ENCODE peak calls at places on chromosomes 11 and 22, in nine cellular contexts. One of them, this sample, is unnamed. For H3K9me3 and H3K36me3, the result is how much of the 10 kb centered on the place peaks cover.

GRCh38 chr11:23252426-23252825 is 392.2 kb upstream of the CCDC179 start:
- DNase-seq in adrenal gland: no peak
- DNase-seq in ovary: no peak
- DNase-seq in GM12878: no peak
- DNase-seq in endothelial cell of umbilical vein: no peak
- DNase-seq in IMR-90: no peak
- DNase-seq in spleen: no peak
- DNase-seq in suprapubic skin: no peak
- DNase-seq in Peyer's patch: no peak
- DNase-seq in this sample: no peak

GRCh38 chr11:130278745-130279144 is 36.0 kb downstream of the ZBTB44 start:
- DNase-seq in adrenal gland: no peak
- DNase-seq in ovary: no peak
- DNase-seq in GM12878: no peak
- DNase-seq in endothelial cell of umbilical vein: no peak
- DNase-seq in IMR-90: peak
- DNase-seq in spleen: no peak
- DNase-seq in suprapubic skin: no peak
- DNase-seq in Peyer's patch: no peak
- DNase-seq in this sample: no peak

GRCh38 chr22:32564170-32565001 is 89.8 kb downstream of the FBXO7 start:
- DNase-seq in adrenal gland: peak
- DNase-seq in ovary: no peak
- DNase-seq in GM12878: no peak
- DNase-seq in endothelial cell of umbilical vein: no peak
- DNase-seq in IMR-90: peak
- DNase-seq in spleen: no peak
- DNase-seq in suprapubic skin: no peak
- DNase-seq in Peyer's patch: peak
- DNase-seq in this sample: no peak

GRCh38 chr11:96082936-96083335 is 159.0 kb upstream of the MTMR2 start:
- DNase-seq in adrenal gland: no peak
- DNase-seq in ovary: no peak
- DNase-seq in GM12878: no peak
- DNase-seq in endothelial cell of umbilical vein: no peak
- DNase-seq in IMR-90: no peak
- DNase-seq in spleen: no peak
- DNase-seq in suprapubic skin: no peak
- DNase-seq in Peyer's patch: no peak
- DNase-seq in this sample: no peak

GRCh38 chr11:57709802-57710367 is 2.1 kb downstream of the MED19 start:
- DNase-seq in adrenal gland: no peak
- DNase-seq in ovary: no peak
- DNase-seq in GM12878: no peak
- DNase-seq in endothelial cell of umbilical vein: no peak
- DNase-seq in IMR-90: no peak
- DNase-seq in spleen: no peak
- DNase-seq in suprapubic skin: peak
- DNase-seq in Peyer's patch: no peak
- DNase-seq in this sample: no peak

GRCh38 chr22:45101828-45102227 is 61.9 kb upstream of the NUP50 start:
- DNase-seq in adrenal gland: peak
- DNase-seq in ovary: peak
- DNase-seq in GM12878: no peak
- DNase-seq in endothelial cell of umbilical vein: peak
- DNase-seq in IMR-90: peak
- DNase-seq in spleen: peak
- DNase-seq in suprapubic skin: no peak
- DNase-seq in Peyer's patch: peak
- DNase-seq in this sample: no peak

GRCh38 chr11:93921695-93922468 is 71.5 kb upstream of the VSTM5 start:
- DNase-seq in adrenal gland: peak
- DNase-seq in ovary: no peak
- DNase-seq in GM12878: peak
- DNase-seq in endothelial cell of umbilical vein: peak
- DNase-seq in IMR-90: peak
- DNase-seq in spleen: no peak
- DNase-seq in suprapubic skin: no peak
- DNase-seq in Peyer's patch: peak
- DNase-seq in this sample: peak

GRCh38 chr11:47215366-47215925 is 672 bp downstream of the DDB2 start:
- DNase-seq in adrenal gland: no peak
- DNase-seq in ovary: no peak
- DNase-seq in GM12878: peak
- DNase-seq in endothelial cell of umbilical vein: no peak
- DNase-seq in IMR-90: no peak
- DNase-seq in spleen: no peak
- DNase-seq in suprapubic skin: no peak
- DNase-seq in Peyer's patch: no peak
- DNase-seq in this sample: no peak

GRCh38 chr11:73308003-73308962 is at the start of gene ARHGEF17:
- DNase-seq in adrenal gland: peak
- DNase-seq in ovary: peak
- DNase-seq in GM12878: no peak
- DNase-seq in endothelial cell of umbilical vein: peak
- DNase-seq in IMR-90: peak
- DNase-seq in spleen: peak
- DNase-seq in suprapubic skin: no peak
- DNase-seq in Peyer's patch: no peak
- DNase-seq in this sample: no peak

GRCh38 chr22:43504068-43504467 is 92.3 kb downstream of the MPPED1 start:
- DNase-seq in adrenal gland: no peak
- DNase-seq in ovary: no peak
- DNase-seq in GM12878: no peak
- DNase-seq in endothelial cell of umbilical vein: no peak
- DNase-seq in IMR-90: no peak
- DNase-seq in spleen: no peak
- DNase-seq in suprapubic skin: no peak
- DNase-seq in Peyer's patch: no peak
- DNase-seq in this sample: no peak

GRCh38 chr22:43506487-43506886 is 94.7 kb downstream of the MPPED1 start:
- DNase-seq in adrenal gland: no peak
- DNase-seq in ovary: no peak
- DNase-seq in GM12878: no peak
- DNase-seq in endothelial cell of umbilical vein: no peak
- DNase-seq in IMR-90: no peak
- DNase-seq in spleen: no peak
- DNase-seq in suprapubic skin: no peak
- DNase-seq in Peyer's patch: no peak
- DNase-seq in this sample: no peak

GRCh38 chr22:43505896-43506295 is 94.1 kb downstream of the MPPED1 start:
- DNase-seq in adrenal gland: no peak
- DNase-seq in ovary: no peak
- DNase-seq in GM12878: no peak
- DNase-seq in endothelial cell of umbilical vein: no peak
- DNase-seq in IMR-90: no peak
- DNase-seq in spleen: no peak
- DNase-seq in suprapubic skin: no peak
- DNase-seq in Peyer's patch: no peak
- DNase-seq in this sample: no peak

GRCh38 chr22:43505423-43505822 is 93.6 kb downstream of the MPPED1 start:
- DNase-seq in adrenal gland: no peak
- DNase-seq in ovary: no peak
- DNase-seq in GM12878: no peak
- DNase-seq in endothelial cell of umbilical vein: no peak
- DNase-seq in IMR-90: no peak
- DNase-seq in spleen: no peak
- DNase-seq in suprapubic skin: no peak
- DNase-seq in Peyer's patch: no peak
- DNase-seq in this sample: no peak

DNA sequence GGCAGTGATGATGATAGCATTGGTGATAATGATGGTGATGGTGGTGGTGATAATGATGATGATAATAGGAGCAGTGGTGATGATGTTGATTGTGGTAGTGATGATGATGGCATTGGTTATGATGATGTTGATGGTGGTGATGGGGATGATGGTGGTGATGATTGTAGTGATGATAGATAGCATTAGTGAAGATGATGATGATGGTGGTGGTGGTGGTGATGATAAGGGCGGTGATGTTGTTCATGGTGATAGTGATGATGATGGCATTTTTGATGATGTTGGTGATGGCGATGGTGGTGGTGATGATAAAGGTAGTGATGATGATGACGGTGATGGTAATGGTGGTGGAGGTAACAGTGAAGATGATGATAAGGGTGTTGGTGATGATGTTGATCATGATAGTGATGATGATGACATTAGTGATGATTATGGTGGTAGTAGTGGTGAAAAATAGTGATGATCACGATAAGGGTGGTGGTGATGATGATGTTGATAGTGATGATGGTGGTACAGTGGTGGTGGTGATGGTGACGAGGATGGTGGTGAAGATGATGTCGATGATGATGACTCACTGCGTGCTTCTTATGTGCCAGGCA is 93.0 kb downstream of the MPPED1 start:
- DNase-seq in adrenal gland: no peak
- DNase-seq in ovary: no peak
- DNase-seq in GM12878: no peak
- DNase-seq in endothelial cell of umbilical vein: no peak
- DNase-seq in IMR-90: no peak
- DNase-seq in spleen: no peak
- DNase-seq in suprapubic skin: no peak
- DNase-seq in Peyer's patch: no peak
- DNase-seq in this sample: no peak
- H3K9me3 ChIP-seq in adrenal gland: under half
- H3K9me3 ChIP-seq in ovary: under half
- H3K9me3 ChIP-seq in GM12878: under half
- H3K9me3 ChIP-seq in endothelial cell of umbilical vein: under half
- H3K9me3 ChIP-seq in IMR-90: under half
- H3K9me3 ChIP-seq in spleen: under half
- H3K9me3 ChIP-seq in suprapubic skin: under half
- H3K9me3 ChIP-seq in Peyer's patch: under half
- H3K9me3 ChIP-seq in this sample: under half

DNA sequence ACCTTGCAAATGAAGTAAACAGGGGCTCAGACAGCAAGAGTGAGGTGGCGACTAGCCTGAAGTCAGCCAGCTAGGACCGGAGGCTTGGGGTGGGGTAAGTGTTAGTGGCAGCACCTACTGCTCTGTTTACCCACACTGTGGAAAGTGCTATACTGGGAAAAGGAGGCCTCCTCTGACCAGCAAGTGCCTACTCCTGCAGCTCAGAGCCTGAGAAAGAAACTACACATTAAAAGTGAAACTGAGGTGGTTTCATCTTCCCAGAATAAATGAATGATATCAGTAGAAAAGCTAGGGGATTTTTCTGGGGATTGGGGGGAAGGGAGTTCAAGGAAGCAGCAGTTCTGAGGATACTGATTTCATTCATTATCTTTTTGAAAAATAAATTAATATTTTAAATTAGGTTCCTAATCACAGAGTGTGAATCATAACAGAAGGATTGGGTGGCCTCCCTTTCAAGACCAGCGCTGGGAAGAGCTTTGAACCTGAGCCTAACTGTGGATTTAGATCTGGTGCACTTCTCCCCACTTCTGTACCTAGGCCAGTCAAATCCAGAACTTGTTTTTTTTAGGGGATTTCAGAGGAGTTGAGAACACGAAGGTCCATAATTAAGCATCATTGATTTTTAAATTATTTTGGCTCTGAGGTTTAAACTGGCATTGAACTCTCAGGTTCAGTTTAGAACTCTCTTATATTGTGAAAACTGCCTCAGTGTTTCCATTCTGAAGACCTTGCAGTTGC is 48.1 kb upstream of the GRAMD1B start:
- DNase-seq in adrenal gland: no peak
- DNase-seq in ovary: no peak
- DNase-seq in GM12878: peak
- DNase-seq in endothelial cell of umbilical vein: no peak
- DNase-seq in IMR-90: no peak
- DNase-seq in spleen: no peak
- DNase-seq in suprapubic skin: no peak
- DNase-seq in Peyer's patch: no peak
- DNase-seq in this sample: peak
- TF ChIP-seq POLR2A in adrenal gland: no peak
- TF ChIP-seq POLR2A in ovary: no peak
- TF ChIP-seq POLR2A in GM12878: no peak
- TF ChIP-seq POLR2A in endothelial cell of umbilical vein: no peak
- TF ChIP-seq POLR2A in IMR-90: no peak
- TF ChIP-seq POLR2A in spleen: no peak
- TF ChIP-seq POLR2A in suprapubic skin: no peak
- TF ChIP-seq POLR2A in Peyer's patch: no peak
- TF ChIP-seq POLR2A in this sample: no peak

DNA sequence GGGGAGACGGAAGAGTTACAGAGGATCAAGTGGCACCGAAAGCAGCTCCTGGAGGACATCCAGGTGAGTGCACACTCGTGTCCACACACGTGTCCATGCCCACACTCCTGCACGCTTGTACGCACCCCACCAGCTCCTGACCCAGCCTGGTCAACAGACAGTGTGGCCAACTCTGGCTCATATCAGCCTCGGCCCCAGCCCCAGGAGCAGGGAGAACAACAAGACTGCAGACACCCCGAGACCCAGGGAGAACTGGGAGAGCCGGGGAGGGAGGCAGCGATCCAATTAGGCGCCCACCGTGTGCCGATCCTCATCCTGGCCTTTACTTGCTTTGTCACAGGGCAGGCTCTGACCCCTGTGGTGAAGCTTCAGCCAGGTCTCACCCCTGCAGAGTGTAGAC is 10.3 kb downstream of the CYTH4 start:
- DNase-seq in adrenal gland: no peak
- DNase-seq in ovary: no peak
- DNase-seq in GM12878: no peak
- DNase-seq in endothelial cell of umbilical vein: no peak
- DNase-seq in IMR-90: no peak
- DNase-seq in spleen: no peak
- DNase-seq in suprapubic skin: no peak
- DNase-seq in Peyer's patch: no peak
- DNase-seq in this sample: no peak
- H3K36me3 ChIP-seq in adrenal gland: under half
- H3K36me3 ChIP-seq in ovary: under half
- H3K36me3 ChIP-seq in GM12878: under half
- H3K36me3 ChIP-seq in endothelial cell of umbilical vein: under half
- H3K36me3 ChIP-seq in IMR-90: under half
- H3K36me3 ChIP-seq in spleen: half or more
- H3K36me3 ChIP-seq in suprapubic skin: under half
- H3K36me3 ChIP-seq in Peyer's patch: under half
- H3K36me3 ChIP-seq in this sample: under half

DNA sequence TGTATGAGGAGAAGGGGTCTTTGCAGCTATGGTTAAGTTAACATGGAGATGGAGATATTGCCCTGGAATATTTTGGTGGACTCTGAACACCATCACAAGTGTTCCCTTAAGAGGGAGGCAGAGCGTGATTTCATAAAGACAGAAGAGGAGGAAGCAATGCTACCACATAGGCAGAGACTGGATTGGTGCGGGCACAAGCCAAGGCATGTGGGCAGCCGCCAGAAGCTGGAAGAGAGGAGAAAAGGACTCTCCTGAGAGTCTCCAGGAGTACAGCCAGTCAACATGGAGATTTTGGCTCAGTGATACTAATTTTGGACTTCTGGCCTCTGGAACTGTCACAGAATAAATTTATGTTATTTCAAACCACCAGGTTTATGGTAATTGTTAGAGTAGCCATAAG is 231.6 kb downstream of the OPCML start:
- DNase-seq in adrenal gland: no peak
- DNase-seq in ovary: no peak
- DNase-seq in GM12878: no peak
- DNase-seq in endothelial cell of umbilical vein: no peak
- DNase-seq in IMR-90: no peak
- DNase-seq in spleen: no peak
- DNase-seq in suprapubic skin: no peak
- DNase-seq in Peyer's patch: no peak
- DNase-seq in this sample: no peak
- H3K9me3 ChIP-seq in adrenal gland: under half
- H3K9me3 ChIP-seq in ovary: under half
- H3K9me3 ChIP-seq in GM12878: under half
- H3K9me3 ChIP-seq in endothelial cell of umbilical vein: under half
- H3K9me3 ChIP-seq in IMR-90: under half
- H3K9me3 ChIP-seq in spleen: under half
- H3K9me3 ChIP-seq in suprapubic skin: under half
- H3K9me3 ChIP-seq in Peyer's patch: under half
- H3K9me3 ChIP-seq in this sample: under half

This sample was measured in esophagus muscularis mucosa.